ENCODE peak calls at places on chromosomes 6 and 20, in four cellular contexts. O is mammary epithelial cell, B is tibial artery, J is lung. M is an unnamed sample. For H3K4me1, the result is how much of the 10 kb centered on the place peaks cover.

GRCh38 chr20:17969884-17970409 is 1.1 kb downstream of the MGME1 start:
- DNase-seq in B (no peak), J (peak), O (peak), M (no peak)

GRCh38 chr6:37693546-37694250 is 4.0 kb downstream of the MDGA1 start:
- DNase-seq in B (no peak), J (no peak), O (no peak), M (no peak)

GRCh38 chr6:112770341-112770740 is 423.2 kb downstream of the RFPL4B start:
- DNase-seq in J (no peak), O (no peak), B (no peak), M (no peak)

GRCh38 chr20:11193241-11193640 is 519.4 kb upstream of the JAG1 start:
- DNase-seq in B (no peak), J (no peak), O (peak), M (no peak)

GRCh38 chr6:2792330-2792729 is 27.1 kb downstream of the WRNIP1 start:
- DNase-seq in O (peak), J (no peak), B (no peak), M (no peak)

GRCh38 chr20:24275946-24276705 is 193.3 kb upstream of the SYNDIG1 start:
- DNase-seq in O (no peak), B (no peak), J (no peak), M (no peak)

GRCh38 chr6:74749211-74750142 is 456.4 kb downstream of the COL12A1 start:
- DNase-seq in O (peak), B (no peak), J (no peak), M (no peak)

GRCh38 chr20:34626978-34627377 is 49.9 kb downstream of the PIGU start:
- DNase-seq in B (no peak), J (no peak), O (no peak), M (no peak)

GRCh38 chr20:14617123-14617522 is 279.7 kb upstream of the FLRT3 start:
- DNase-seq in J (no peak), O (peak), B (no peak), M (no peak)

GRCh38 chr6:6592836-6593235 is 4.3 kb downstream of the LY86 start:
- DNase-seq in B (no peak), J (peak), O (no peak), M (no peak)

GRCh38 chr20:19692685-19693119 is 65.4 kb upstream of the RIN2 start:
- DNase-seq in B (no peak), O (peak), J (peak), M (peak)

GRCh38 chr6:29652198-29652584 is 4.7 kb upstream of the MOG start:
- DNase-seq in O (no peak), B (no peak), J (no peak), M (no peak)

GRCh38 chr6:139655783-139656705 is 281.6 kb upstream of the CITED2 start:
- DNase-seq in O (no peak), J (no peak), B (no peak), M (no peak)

GRCh38 chr6:124913056-124913455 is 49.2 kb upstream of the RNF217 start:
- DNase-seq in O (no peak), B (no peak), J (no peak), M (no peak)

GRCh38 chr6:113994934-113995342 is 24.0 kb upstream of the HDAC2 start:
- DNase-seq in J (no peak), O (peak), B (no peak), M (no peak)

GRCh38 chr6:150267686-150268561 is 100.9 kb upstream of the IYD start:
- DNase-seq in J (no peak), O (peak), B (peak), M (no peak)

GRCh38 chr20:11178946-11179654 is 505.3 kb upstream of the JAG1 start:
- DNase-seq in J (no peak), B (no peak), O (peak), M (no peak)

GRCh38 chr6:112298816-112299281 is 44.5 kb upstream of the LAMA4 start:
- DNase-seq in J (no peak), O (peak), B (no peak), M (no peak)

GRCh38 chr6:21826031-21826430 is 232.5 kb downstream of the SOX4 start:
- DNase-seq in O (peak), J (no peak), B (no peak), M (no peak)

GRCh38 chr6:48474764-48475674 is 364.0 kb upstream of the PTCHD4 start:
- DNase-seq in J (no peak), B (no peak), O (peak), M (no peak)

GRCh38 chr6:95293257-95293656 is 284.1 kb upstream of the MANEA start:
- DNase-seq in B (no peak), O (no peak), J (no peak), M (no peak)

GRCh38 chr6:160379464-160379863 is 31.3 kb downstream of the SLC22A3 start:
- DNase-seq in O (peak), B (no peak), J (no peak), M (no peak)

GRCh38 chr6:157954150-157955117 is 27.2 kb upstream of the SYNJ2 start:
- DNase-seq in J (no peak), B (no peak), O (peak), M (peak)

GRCh38 chr6:85405175-85405852 is 44.6 kb upstream of the NT5E start:
- DNase-seq in J (no peak), B (no peak), O (peak), M (no peak)

GRCh38 chr6:34791842-34792604 is at the start of gene BLTP3A:
- DNase-seq in B (peak), O (peak), J (peak), M (peak)

GRCh38 chr6:150169609-150170008 is 26.8 kb downstream of the PPP1R14C start:
- DNase-seq in O (peak), B (no peak), J (no peak), M (no peak)

GRCh38 chr20:50284811-50285375 is 94.3 kb downstream of the CEBPB start:
- DNase-seq in B (peak), O (no peak), J (no peak), M (no peak)

GRCh38 chr6:15380354-15380753 is 134.5 kb downstream of the JARID2 start:
- DNase-seq in O (no peak), B (no peak), J (no peak), M (no peak)

GRCh38 chr6:15385521-15385920 is 139.7 kb downstream of the JARID2 start:
- DNase-seq in B (no peak), J (no peak), O (no peak), M (no peak)

GRCh38 chr6:15384901-15385300 is 139.0 kb downstream of the JARID2 start:
- DNase-seq in J (no peak), O (no peak), B (no peak), M (no peak)

GRCh38 chr6:15382089-15382488 is 136.2 kb downstream of the JARID2 start:
- DNase-seq in B (no peak), J (no peak), O (no peak), M (no peak)

GRCh38 chr6:15382712-15383111 is 136.8 kb downstream of the JARID2 start:
- DNase-seq in B (no peak), O (no peak), J (no peak), M (no peak)
- H3K4me1 ChIP-seq in B (under half), O (under half), J (under half), M (under half)

GRCh38 chr20:3696745-3697587 is 15.2 kb upstream of the ADAM33 start:
- DNase-seq in O (no peak), B (no peak), J (no peak), M (no peak)

GRCh38 chr20:3697588-3698235 is 14.7 kb downstream of the SIGLEC1 start:
- DNase-seq in B (no peak), O (no peak), J (no peak), M (no peak)

GRCh38 chr20:3694864-3695263 is 13.1 kb upstream of the ADAM33 start:
- DNase-seq in J (no peak), B (no peak), O (no peak), M (no peak)

GRCh38 chr20:3698511-3699436 is 13.6 kb downstream of the SIGLEC1 start:
- DNase-seq in B (no peak), J (no peak), O (no peak), M (no peak)

GRCh38 chr20:3696200-3696599 is 14.4 kb upstream of the ADAM33 start:
- DNase-seq in B (no peak), J (no peak), O (no peak), M (no peak)
- TF ChIP-seq CTCF in B (no peak), J (no peak), O (peak), M (no peak)

GRCh38 chr6:56727097-56727845 is 84.6 kb upstream of the DST start:
- DNase-seq in J (no peak), O (no peak), B (no peak), M (no peak)
- H3K27ac ChIP-seq in J (no peak), O (no peak), B (no peak), M (peak)

GRCh38 chr6:190596-191395 is 101.5 kb upstream of the DUSP22 start:
- DNase-seq in J (no peak), B (no peak), O (no peak), M (no peak)

GRCh38 chr6:193180-193579 is 99.1 kb upstream of the DUSP22 start:
- DNase-seq in J (no peak), O (no peak), B (no peak), M (no peak)

GRCh38 chr6:191487-192312 is 100.6 kb upstream of the DUSP22 start:
- DNase-seq in B (no peak), O (no peak), J (no peak), M (no peak)

GRCh38 chr6:193773-194310 is 98.4 kb upstream of the DUSP22 start:
- DNase-seq in J (no peak), O (no peak), B (no peak), M (no peak)

GRCh38 chr6:192313-192664 is 100.0 kb upstream of the DUSP22 start:
- DNase-seq in O (no peak), J (no peak), B (no peak), M (no peak)
- H3K4me1 ChIP-seq in O (under half), J (under half), B (under half), M (under half)

DNA sequence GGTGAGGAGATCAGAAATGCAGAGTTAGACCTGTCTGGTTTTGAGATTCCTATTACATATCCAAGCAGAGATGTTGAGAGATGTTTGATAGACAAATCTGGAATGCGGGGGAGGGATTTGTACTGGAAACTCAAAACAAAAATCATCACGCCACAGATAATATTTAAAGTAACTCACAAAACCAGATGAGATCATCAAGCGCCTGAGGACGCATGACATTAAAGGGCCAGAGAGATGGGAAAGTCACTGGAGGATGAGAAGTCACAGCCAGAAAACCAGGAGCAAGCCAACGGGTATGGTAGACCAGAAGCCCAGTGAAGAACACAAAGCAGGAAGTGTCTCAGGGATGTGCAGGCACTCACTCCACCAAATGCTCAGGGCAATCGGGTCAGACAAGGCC is 87.7 kb downstream of the DLL1 start:
- DNase-seq in B (no peak), O (peak), J (peak), M (no peak)
- TF ChIP-seq CTCF in B (no peak), O (no peak), J (no peak), M (no peak)

GRCh38 chr6:46376562-46376969 is 114.7 kb downstream of the RCAN2 start:
- DNase-seq in J (no peak), B (no peak), O (no peak), M (no peak)

GRCh38 chr6:46378161-46378881 is 112.9 kb downstream of the RCAN2 start:
- DNase-seq in O (no peak), B (no peak), J (no peak), M (no peak)

GRCh38 chr6:46380152-46380807 is 111.0 kb downstream of the RCAN2 start:
- DNase-seq in J (no peak), B (no peak), O (no peak), M (no peak)

GRCh38 chr6:46378882-46379405 is 112.3 kb downstream of the RCAN2 start:
- DNase-seq in O (peak), B (no peak), J (no peak), M (no peak)

GRCh38 chr6:46377209-46377608 is 114.0 kb downstream of the RCAN2 start:
- DNase-seq in B (peak), O (no peak), J (no peak), M (no peak)
- H3K27ac ChIP-seq in B (peak), O (no peak), J (no peak), M (peak)

DNA sequence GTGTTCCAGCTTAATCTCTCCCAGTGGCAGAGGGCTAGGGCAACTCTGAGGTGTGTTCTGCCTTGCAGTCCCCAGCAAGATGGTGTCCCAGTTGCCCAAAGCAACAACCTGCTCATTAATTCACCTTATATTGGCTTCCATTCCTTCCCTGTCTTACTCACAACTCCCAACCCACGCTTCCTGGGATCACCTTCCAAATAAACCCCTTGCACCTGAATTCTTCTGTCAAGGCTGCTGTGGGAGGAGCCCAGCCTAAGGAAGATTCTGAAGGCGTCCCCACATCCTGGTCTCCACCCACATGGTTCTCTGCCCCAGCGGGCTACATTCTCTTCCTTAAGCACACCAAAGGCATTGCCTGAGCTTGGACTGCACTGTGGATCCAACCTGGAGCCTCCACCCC is 116.6 kb upstream of the MAFB start:
- DNase-seq in O (no peak), B (no peak), J (no peak), M (no peak)
- H3K4me1 ChIP-seq in O (under half), B (under half), J (under half), M (under half)

DNA sequence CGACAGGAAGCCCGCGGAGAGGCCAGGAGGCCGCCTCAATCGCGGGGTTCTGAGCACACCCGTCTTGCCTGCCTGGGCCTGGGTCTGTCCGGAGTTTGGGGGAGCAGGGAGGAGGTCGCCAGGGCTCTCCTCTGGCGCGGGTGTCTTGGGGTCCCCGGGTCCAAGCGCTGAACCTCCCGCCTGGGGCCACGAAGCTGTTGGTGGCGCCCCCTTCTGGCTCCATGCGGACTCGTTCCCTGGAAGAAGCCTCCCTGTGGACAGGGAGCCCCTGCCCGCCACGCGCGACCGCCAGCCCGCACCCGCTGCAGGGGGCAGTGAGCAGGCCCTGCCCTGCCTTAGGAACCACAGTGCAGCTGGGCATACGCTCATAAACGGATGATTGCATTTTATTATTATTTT is 44.7 kb downstream of the MCUR1 start:
- DNase-seq in J (no peak), O (no peak), B (no peak), M (no peak)
- TF ChIP-seq CTCF in J (no peak), O (no peak), B (peak), M (no peak)

GRCh38 chr6:169161572-169162167 is 92.0 kb downstream of the THBS2 start:
- DNase-seq in O (no peak), B (peak), J (peak), M (no peak)
- H3K27ac ChIP-seq in O (no peak), B (peak), J (no peak), M (no peak)